ENCODE peak calls at places on chromosomes 11 and 22, in seven cellular contexts. V, P, W, U, B, M and T are unnamed samples.

GRCh38 chr11:16607675-16608644 is 130.5 kb upstream of the C11orf58 start:
- DNase-seq in V (peak; percentile 69), P (peak; percentile 33), W (no peak), U (no peak), B (no peak), M (peak; percentile 89), T (peak; percentile 88)

GRCh38 chr11:93700830-93701229 is 39.3 kb downstream of the CEP295 start:
- DNase-seq in V (no peak), P (peak; percentile 40), W (no peak), U (peak; percentile 10), B (no peak), M (peak; percentile 65), T (no peak)

GRCh38 chr22:30920407-30920806 is 48.2 kb downstream of the MORC2 start:
- DNase-seq in V (peak; percentile 65), P (peak; percentile 60), W (peak; percentile 87), U (peak; percentile 73), B (peak; percentile 41), M (peak; percentile 59), T (peak; percentile 52)

GRCh38 chr11:46248270-46249102 is 29.0 kb upstream of the CREB3L1 start:
- DNase-seq in V (no peak), P (peak; percentile 98), W (no peak), U (peak; percentile 97), B (peak; percentile 95), M (peak; percentile 98), T (peak; percentile 91)

GRCh38 chr22:20920881-20921203 is 3.6 kb downstream of the CRKL start:
- DNase-seq in V (no peak), P (no peak), W (no peak), U (no peak), B (no peak), M (no peak), T (no peak)

GRCh38 chr22:43473441-43473840 is 61.6 kb downstream of the MPPED1 start:
- DNase-seq in V (no peak), P (no peak), W (no peak), U (no peak), B (no peak), M (no peak), T (no peak)

GRCh38 chr11:75635009-75635909 is 33.6 kb downstream of the MAP6 start:
- DNase-seq in V (no peak), P (peak; percentile 35), W (no peak), U (peak; percentile 85), B (no peak), M (peak; percentile 72), T (no peak)

GRCh38 chr11:132064987-132065620 is 694.7 kb downstream of the NTM start:
- DNase-seq in V (no peak), P (peak; percentile 99), W (no peak), U (peak; percentile 97), B (peak; percentile 82), M (peak; percentile 99), T (peak; percentile 98)

GRCh38 chr11:68117896-68118470 is 3.2 kb downstream of the CHKA start:
- DNase-seq in V (no peak), P (no peak), W (no peak), U (no peak), B (no peak), M (no peak), T (no peak)

GRCh38 chr22:38017272-38017920 is 33.0 kb upstream of the SOX10 start:
- DNase-seq in V (peak; percentile 70), P (peak; percentile 30), W (peak; percentile 23), U (peak; percentile 67), B (no peak), M (peak; percentile 52), T (peak; percentile 26)

GRCh38 chr11:18347471-18348125 is 25.2 kb downstream of the GTF2H1 start:
- DNase-seq in V (no peak), P (peak; percentile 48), W (no peak), U (peak; percentile 91), B (no peak), M (peak; percentile 92), T (no peak)

GRCh38 chr11:101127699-101128570 is 1.7 kb downstream of the PGR start:
- DNase-seq in V (no peak), P (no peak), W (no peak), U (peak; percentile 14), B (peak; percentile 1), M (no peak), T (no peak)

GRCh38 chr11:69923641-69924307 is 104.6 kb upstream of the FGF3 start:
- DNase-seq in V (no peak), P (no peak), W (no peak), U (no peak), B (no peak), M (no peak), T (no peak)

GRCh38 chr11:74269161-74269809 is 42.2 kb downstream of the P4HA3 start:
- DNase-seq in V (no peak), P (no peak), W (no peak), U (peak; percentile 21), B (peak; percentile 12), M (peak; percentile 90), T (no peak)

GRCh38 chr22:26949193-26949592 is 291.8 kb downstream of the MIAT start:
- DNase-seq in V (no peak), P (peak; percentile 1), W (no peak), U (peak; percentile 45), B (peak; percentile 11), M (peak; percentile 19), T (peak; percentile 11)

GRCh38 chr11:131760191-131760951 is 390.0 kb downstream of the NTM start:
- DNase-seq in V (no peak), P (peak; percentile 96), W (no peak), U (peak; percentile 85), B (peak; percentile 57), M (peak; percentile 95), T (no peak)

GRCh38 chr11:60658409-60658808 is 41.0 kb upstream of the MS4A8 start:
- DNase-seq in V (peak; percentile 22), P (no peak), W (no peak), U (no peak), B (no peak), M (no peak), T (no peak)

GRCh38 chr11:95764267-95764898 is 25.2 kb downstream of the FAM76B start:
- DNase-seq in V (no peak), P (no peak), W (no peak), U (peak; percentile 84), B (peak; percentile 1), M (peak; percentile 67), T (peak; percentile 37)

GRCh38 chr11:77200869-77201268 is 72.8 kb downstream of the MYO7A start:
- DNase-seq in V (no peak), P (no peak), W (no peak), U (no peak), B (no peak), M (no peak), T (no peak)

GRCh38 chr11:46216040-46216764 is 61.3 kb upstream of the CREB3L1 start:
- DNase-seq in V (no peak), P (no peak), W (no peak), U (peak; percentile 52), B (no peak), M (peak; percentile 33), T (no peak)

GRCh38 chr22:36940676-36941075 is 27.2 kb downstream of the CSF2RB start:
- DNase-seq in V (no peak), P (no peak), W (peak; percentile 27), U (no peak), B (no peak), M (no peak), T (no peak)

GRCh38 chr11:64687204-64687603 is 35.8 kb downstream of the NRXN2 start:
- DNase-seq in V (no peak), P (no peak), W (no peak), U (no peak), B (no peak), M (no peak), T (no peak)

GRCh38 chr22:19494676-19495173 is 15.0 kb downstream of the CDC45 start:
- DNase-seq in V (no peak), P (no peak), W (no peak), U (no peak), B (no peak), M (no peak), T (no peak)

GRCh38 chr22:19495562-19496323 is 16.0 kb downstream of the CDC45 start:
- DNase-seq in V (no peak), P (peak; percentile 24), W (no peak), U (peak; percentile 29), B (no peak), M (peak; percentile 50), T (no peak)

GRCh38 chr22:19494001-19494560 is 14.4 kb downstream of the CDC45 start:
- DNase-seq in V (no peak), P (no peak), W (no peak), U (no peak), B (no peak), M (no peak), T (no peak)

GRCh38 chr22:19490628-19491230 is 11.0 kb downstream of the CDC45 start:
- DNase-seq in V (no peak), P (no peak), W (no peak), U (no peak), B (no peak), M (no peak), T (no peak)

GRCh38 chr22:19492504-19493174 is 12.9 kb downstream of the CDC45 start:
- DNase-seq in V (no peak), P (no peak), W (no peak), U (no peak), B (no peak), M (no peak), T (no peak)
- H3K36me3 ChIP-seq in V (no peaks in the 10 kb centered on the region), P (no peaks in the 10 kb centered on the region), W (no peaks in the 10 kb centered on the region), U (no peaks in the 10 kb centered on the region), B (peaks cover 84% of the 10 kb centered on the region), M (peaks cover 1% of the 10 kb centered on the region), T (peaks cover 17% of the 10 kb centered on the region)

GRCh38 chr11:14873632-14874031 is 18.4 kb downstream of the CYP2R1 start:
- DNase-seq in V (no peak), P (no peak), W (no peak), U (no peak), B (no peak), M (no peak), T (no peak)
- H3K4me3 ChIP-seq in V (no peak overlapping the region), P (no peak overlapping the region), W (no peak overlapping the region), U (no peak overlapping the region), B (no peak overlapping the region), M (no peak overlapping the region), T (no peak overlapping the region)

DNA sequence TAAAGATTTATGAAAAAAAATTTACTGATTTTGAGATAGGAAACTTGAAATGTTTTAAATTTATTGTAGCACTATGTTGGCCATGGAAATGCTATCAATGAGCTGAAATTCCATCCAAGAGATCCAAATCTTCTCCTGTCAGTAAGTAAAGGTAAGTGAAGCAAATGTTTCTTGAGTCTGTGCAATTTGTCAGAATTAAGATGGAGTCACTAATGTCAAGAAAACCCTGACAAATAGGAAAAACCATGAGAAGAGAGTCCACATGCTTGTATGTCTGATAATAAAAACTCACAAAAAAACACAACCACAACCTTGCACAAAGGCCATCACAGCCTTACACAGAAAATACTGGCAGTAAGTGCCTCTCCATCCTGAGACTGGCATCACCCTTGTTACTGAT is 12.9 kb downstream of the EED start:
- DNase-seq in V (no peak), P (no peak), W (no peak), U (no peak), B (no peak), M (no peak), T (no peak)
- H3K36me3 ChIP-seq in V (no peaks in the 10 kb centered on the region), P (peaks cover 2% of the 10 kb centered on the region), W (peaks cover 3% of the 10 kb centered on the region), U (peaks cover 14% of the 10 kb centered on the region), B (peaks cover 3% of the 10 kb centered on the region), M (peaks cover 10% of the 10 kb centered on the region), T (peaks cover 21% of the 10 kb centered on the region)

DNA sequence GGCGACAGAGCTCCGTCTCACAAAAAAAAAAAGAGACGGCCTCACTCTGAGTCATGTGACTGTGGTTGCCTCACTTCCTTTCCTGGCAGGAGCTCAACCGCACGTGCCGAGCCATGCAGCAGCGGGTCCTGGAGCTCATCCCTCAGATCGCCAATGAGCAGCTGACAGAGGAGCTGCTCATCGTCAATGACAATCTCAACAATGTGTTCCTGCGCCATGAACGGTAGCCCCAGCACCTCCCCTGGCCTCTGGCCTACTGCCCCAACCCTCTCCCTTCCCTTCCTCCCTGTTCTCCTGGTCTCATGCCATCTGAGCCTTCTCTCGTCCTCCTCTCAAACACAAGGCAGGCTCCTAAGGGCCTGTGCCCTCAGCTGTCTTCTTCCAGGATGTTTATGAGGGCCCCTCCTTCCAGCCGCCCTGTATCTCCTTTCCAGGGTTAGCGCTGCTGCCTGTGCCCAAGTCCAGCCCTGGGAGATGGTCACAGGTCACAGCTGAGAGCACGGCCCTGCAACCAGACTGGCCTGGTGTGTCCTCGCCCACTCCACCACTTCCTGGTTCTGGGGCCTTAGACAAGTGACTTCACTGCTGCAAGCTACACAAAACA is 30.7 kb downstream of the TOM1 start:
- DNase-seq in V (peak; percentile 60), P (peak; percentile 65), W (peak; percentile 79), U (peak; percentile 92), B (no peak), M (peak; percentile 86), T (no peak)
- H3K4me3 ChIP-seq in V (no peak overlapping the region), P (no peak overlapping the region), W (no peak overlapping the region), U (no peak overlapping the region), B (no peak overlapping the region), M (no peak overlapping the region), T (no peak overlapping the region)